ENCODE peak calls at places on chromosomes 6 and 20, in four cellular contexts. J is H9, P is mesendoderm, X is H1. E is an unnamed sample. For H3K4me1, the result is how much of the 10 kb centered on the place peaks cover.

GRCh38 chr6:47414517-47415167 is 62.9 kb upstream of the CD2AP start:
- DNase-seq in J (no peak), X (no peak), P (peak), E (peak)

GRCh38 chr20:49320460-49320859 is 42.6 kb upstream of the ZNFX1 start:
- DNase-seq in P (peak), X (peak), J (peak), E (peak)

GRCh38 chr6:136609878-136610706 is 59.9 kb upstream of the MAP7 start:
- DNase-seq in X (no peak), J (peak), P (peak), E (peak)

GRCh38 chr20:61760321-61761112 is 305.2 kb downstream of the TAF4 start:
- DNase-seq in J (no peak), X (no peak), P (no peak), E (no peak)

GRCh38 chr6:135145509-135145865 is 35.6 kb upstream of the MYB start:
- DNase-seq in P (no peak), J (no peak), X (no peak), E (no peak)

GRCh38 chr6:14108571-14109410 is 8.8 kb upstream of the CD83 start:
- DNase-seq in X (no peak), P (no peak), J (no peak), E (no peak)

GRCh38 chr20:64192406-64192805 is 28.2 kb downstream of the MYT1 start:
- DNase-seq in X (peak), J (peak), P (peak), E (no peak)

GRCh38 chr6:18141805-18142590 is 12.9 kb downstream of the TPMT start:
- DNase-seq in P (peak), J (no peak), X (no peak), E (no peak)

GRCh38 chr6:148935705-148936306 is 189.0 kb downstream of the UST start:
- DNase-seq in J (no peak), X (no peak), P (no peak), E (peak)

GRCh38 chr6:168223150-168223549 is 96.4 kb downstream of the DACT2 start:
- DNase-seq in J (no peak), P (no peak), X (no peak), E (no peak)

GRCh38 chr6:83853178-83853967 is at the start of gene RIPPLY2:
- DNase-seq in J (peak), X (peak), P (peak), E (peak)

GRCh38 chr6:115796829-115797228 is 263.9 kb downstream of the FRK start:
- DNase-seq in J (peak), X (no peak), P (peak), E (no peak)

GRCh38 chr20:46670585-46671584 is 18.4 kb downstream of the TP53RK start:
- DNase-seq in P (no peak), J (no peak), X (no peak), E (no peak)

GRCh38 chr6:17349437-17349836 is 44.0 kb upstream of the CAP2 start:
- DNase-seq in P (no peak), J (no peak), X (no peak), E (peak)

GRCh38 chr20:34567885-34568865 is 9.7 kb downstream of the MAP1LC3A start:
- DNase-seq in X (no peak), P (peak), J (no peak), E (no peak)

GRCh38 chr6:25637946-25638345 is 14.1 kb upstream of the SCGN start:
- DNase-seq in P (peak), J (peak), X (peak), E (no peak)

GRCh38 chr20:15482525-15482924 is 1090.7 kb downstream of the KIF16B start:
- DNase-seq in P (peak), X (no peak), J (no peak), E (no peak)

GRCh38 chr6:46510656-46511055 is 19.4 kb upstream of the RCAN2 start:
- DNase-seq in P (no peak), J (no peak), X (no peak), E (no peak)

GRCh38 chr20:35718972-35719635 is 19.9 kb downstream of the ROMO1 start:
- DNase-seq in X (peak), P (no peak), J (no peak), E (no peak)

GRCh38 chr6:148351277-148351676 is 8.6 kb downstream of the SASH1 start:
- DNase-seq in J (no peak), P (no peak), X (no peak), E (no peak)

GRCh38 chr20:36728986-36729385 is 16.9 kb downstream of the NDRG3 start:
- DNase-seq in P (peak), J (peak), X (no peak), E (peak)

GRCh38 chr6:4587171-4587570 is 189.0 kb upstream of the CDYL start:
- DNase-seq in P (no peak), X (no peak), J (no peak), E (no peak)

GRCh38 chr20:2804921-2805681 is 4.7 kb upstream of the CPXM1 start:
- DNase-seq in J (peak), X (peak), P (no peak), E (no peak)

GRCh38 chr6:130560231-130560630 is 194.4 kb downstream of the TMEM200A start:
- DNase-seq in X (no peak), J (no peak), P (no peak), E (peak)

GRCh38 chr6:26022166-26022510 is 59.5 kb downstream of the TRIM38 start:
- DNase-seq in J (no peak), P (peak), X (no peak), E (peak)

GRCh38 chr6:168473197-168473596 is 32.2 kb downstream of the SMOC2 start:
- DNase-seq in X (no peak), J (no peak), P (no peak), E (no peak)

GRCh38 chr6:53627391-53628218 is 38.0 kb downstream of the KLHL31 start:
- DNase-seq in X (no peak), P (no peak), J (no peak), E (no peak)

GRCh38 chr20:62776692-62777527 is 19.4 kb upstream of the MRGBP start:
- DNase-seq in P (peak), X (no peak), J (peak), E (peak)

GRCh38 chr6:40336296-40336695 is 250.9 kb downstream of the LRFN2 start:
- DNase-seq in P (no peak), J (no peak), X (no peak), E (no peak)

GRCh38 chr20:59820204-59821041 is 113.0 kb downstream of the SYCP2 start:
- DNase-seq in P (no peak), J (peak), X (no peak), E (no peak)

GRCh38 chr6:35664945-35665344 is 23.8 kb downstream of the FKBP5 start:
- DNase-seq in P (no peak), J (no peak), X (no peak), E (peak)

GRCh38 chr6:35663447-35664235 is 25.1 kb downstream of the FKBP5 start:
- DNase-seq in P (peak), X (no peak), J (no peak), E (peak)

GRCh38 chr6:35668096-35668495 is 20.6 kb downstream of the FKBP5 start:
- DNase-seq in X (no peak), J (no peak), P (no peak), E (no peak)

GRCh38 chr6:35665573-35665972 is 23.1 kb downstream of the FKBP5 start:
- DNase-seq in J (no peak), X (no peak), P (no peak), E (no peak)

DNA sequence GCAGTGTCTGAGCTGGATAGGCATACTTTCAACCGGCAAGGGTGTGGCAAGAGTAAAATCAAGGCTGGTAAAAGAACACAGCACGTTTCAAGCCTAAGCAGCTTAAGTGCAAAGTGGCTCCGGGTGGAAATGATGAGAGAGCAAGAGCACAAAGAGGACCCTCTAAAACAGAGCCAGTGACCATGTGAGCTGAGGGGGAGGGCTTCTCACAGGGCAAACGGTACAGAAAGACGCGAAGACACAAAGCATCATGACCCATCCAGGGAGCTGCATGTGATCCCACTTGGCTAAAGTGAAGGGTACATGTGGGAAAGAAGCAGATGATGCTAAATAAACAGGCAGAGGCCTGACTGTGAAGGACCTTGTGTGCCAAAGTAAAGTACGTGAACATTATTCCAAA is 25.7 kb downstream of the FKBP5 start:
- DNase-seq in X (no peak), P (peak), J (no peak), E (peak)
- H3K4me1 ChIP-seq in X (under half), P (under half), J (under half), E (under half)

GRCh38 chr20:24638546-24639166 is 169.2 kb downstream of the SYNDIG1 start:
- DNase-seq in X (no peak), J (peak), P (no peak), E (peak)

GRCh38 chr20:24637941-24638340 is 168.5 kb downstream of the SYNDIG1 start:
- DNase-seq in X (no peak), P (no peak), J (peak), E (no peak)

GRCh38 chr20:24639167-24639548 is 169.7 kb downstream of the SYNDIG1 start:
- DNase-seq in P (no peak), X (peak), J (no peak), E (no peak)

GRCh38 chr20:24640276-24640675 is 170.8 kb downstream of the SYNDIG1 start:
- DNase-seq in X (no peak), P (no peak), J (no peak), E (no peak)

DNA sequence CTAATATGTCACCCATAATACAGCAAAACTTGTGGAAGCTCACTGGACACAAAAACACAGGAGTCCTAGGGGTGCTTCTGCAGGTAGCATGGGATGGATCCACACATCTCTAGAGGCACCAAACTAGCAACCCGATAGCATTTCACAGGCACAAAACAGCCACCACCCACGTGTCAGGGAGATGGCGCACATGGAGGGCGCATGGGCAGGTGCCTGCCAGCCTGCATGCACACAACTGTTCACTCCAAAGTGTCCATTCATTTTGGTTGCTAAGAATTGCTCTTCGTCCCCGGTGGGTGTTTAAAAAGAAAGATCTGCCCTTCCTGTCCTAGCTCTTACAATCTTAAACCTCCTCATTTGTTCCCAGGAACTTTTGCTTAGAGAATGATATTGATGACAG is 171.3 kb downstream of the SYNDIG1 start:
- DNase-seq in J (peak), P (no peak), X (peak), E (no peak)
- H3K56ac ChIP-seq in J (no peak), P (no peak), X (no peak), E (no peak)

GRCh38 chr6:125107896-125108295 is 45.7 kb upstream of the TPD52L1 start:
- DNase-seq in P (no peak), X (no peak), J (no peak), E (peak)
- H3K4me1 ChIP-seq in P (under half), X (under half), J (under half), E (under half)

GRCh38 chr6:273441-274111 is 18.7 kb upstream of the DUSP22 start:
- DNase-seq in P (no peak), X (no peak), J (no peak), E (no peak)
- H3K56ac ChIP-seq in P (no peak), X (no peak), J (no peak), E (no peak)

GRCh38 chr6:48986803-48987202 is 476.2 kb downstream of the MMUT start:
- DNase-seq in P (no peak), X (no peak), J (no peak), E (no peak)

GRCh38 chr6:48985025-48985424 is 478.0 kb downstream of the MMUT start:
- DNase-seq in X (no peak), J (no peak), P (no peak), E (peak)

GRCh38 chr6:48994811-48995210 is 468.2 kb downstream of the MMUT start:
- DNase-seq in X (no peak), J (peak), P (peak), E (no peak)

GRCh38 chr6:48986105-48986504 is 476.9 kb downstream of the MMUT start:
- DNase-seq in X (no peak), J (no peak), P (no peak), E (no peak)

GRCh38 chr6:48990746-48991145 is 472.3 kb downstream of the MMUT start:
- DNase-seq in P (no peak), J (no peak), X (no peak), E (no peak)
- H3K4me1 ChIP-seq in P (under half), J (under half), X (under half), E (under half)

GRCh38 chr20:23033918-23034317 is 1.2 kb upstream of the SSTR4 start:
- DNase-seq in J (no peak), X (no peak), P (no peak), E (no peak)

GRCh38 chr20:23032679-23033078 is 2.4 kb upstream of the SSTR4 start:
- DNase-seq in P (no peak), J (no peak), X (no peak), E (no peak)

GRCh38 chr20:23031346-23031745 is 3.8 kb upstream of the SSTR4 start:
- DNase-seq in J (no peak), P (no peak), X (no peak), E (no peak)

GRCh38 chr20:23029324-23029723 is 5.8 kb upstream of the SSTR4 start:
- DNase-seq in X (no peak), P (no peak), J (no peak), E (no peak)

DNA sequence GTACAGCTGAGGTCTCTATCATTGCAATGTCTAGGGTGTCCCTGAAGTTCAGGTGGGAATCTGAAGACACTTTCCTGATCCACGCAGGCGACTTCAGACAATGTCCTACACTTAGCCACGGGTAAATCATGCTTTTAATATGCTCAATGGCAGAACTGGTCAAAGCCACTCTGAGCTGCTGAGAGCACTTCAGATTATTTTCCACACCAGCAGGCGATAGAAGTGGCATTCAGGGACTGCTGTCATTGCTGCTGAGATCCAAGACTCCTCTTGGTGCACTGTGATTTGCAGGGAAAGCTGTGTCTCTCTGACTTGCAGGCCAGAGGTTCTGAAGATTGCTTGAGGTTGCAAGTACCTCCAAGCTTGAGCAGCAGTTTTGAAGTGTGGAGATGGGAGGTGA is 3.1 kb upstream of the SSTR4 start:
- DNase-seq in P (no peak), J (no peak), X (no peak), E (no peak)
- H3K56ac ChIP-seq in P (no peak), J (no peak), X (no peak), E (no peak)

GRCh38 chr20:32528905-32529670 is 56.0 kb downstream of the NOL4L start:
- DNase-seq in P (no peak), X (no peak), J (no peak), E (no peak)

GRCh38 chr20:32528291-32528891 is 56.7 kb downstream of the NOL4L start:
- DNase-seq in J (no peak), X (no peak), P (no peak), E (no peak)

GRCh38 chr20:32534661-32535240 is 50.4 kb downstream of the NOL4L start:
- DNase-seq in P (peak), J (peak), X (no peak), E (no peak)

GRCh38 chr20:32535316-32535952 is 49.7 kb downstream of the NOL4L start:
- DNase-seq in P (no peak), J (no peak), X (no peak), E (no peak)

GRCh38 chr20:32532246-32532645 is 52.9 kb downstream of the NOL4L start:
- DNase-seq in P (no peak), X (no peak), J (no peak), E (no peak)
- H3K4me1 ChIP-seq in P (under half), X (under half), J (under half), E (under half)

E was measured in IMR-90.